ENCODE peak calls at places on chromosomes 13 and 19, in eight cellular contexts. D is astrocyte of the spinal cord, H is GM12865, T is Calu3, Z is mucosa of descending colon, J is neural crest cell, S is epithelial cell of esophagus, O is hepatocyte. B is an unnamed sample.

GRCh38 chr13:94988654-94989053 is 276.3 kb upstream of the SOX21 start:
- DNase-seq in D (no peak), H (peak), T (no peak), Z (no peak), J (no peak), S (no peak), O (no peak), B (no peak)

GRCh38 chr13:61146158-61146557 is 269.5 kb downstream of the PCDH20 start:
- DNase-seq in D (no peak), H (no peak), T (no peak), Z (no peak), J (no peak), S (no peak), O (no peak), B (no peak)

GRCh38 chr13:96172066-96172465 is 82.2 kb downstream of the HS6ST3 start:
- DNase-seq in D (no peak), H (no peak), T (no peak), Z (no peak), J (no peak), S (peak), O (no peak), B (no peak)

GRCh38 chr13:113105032-113105993 is at the start of gene F7:
- DNase-seq in D (no peak), H (no peak), T (no peak), Z (peak), J (no peak), S (no peak), O (peak), B (no peak)

GRCh38 chr19:3494051-3494450 is 6.4 kb downstream of the DOHH start:
- DNase-seq in D (no peak), H (peak), T (no peak), Z (peak), J (no peak), S (no peak), O (no peak), B (no peak)

GRCh38 chr19:48206402-48207093 is 36.1 kb downstream of the ZSWIM9 start:
- DNase-seq in D (no peak), H (no peak), T (no peak), Z (no peak), J (no peak), S (no peak), O (no peak), B (no peak)

GRCh38 chr13:55999709-56000108 is 1141.0 kb upstream of the PRR20A start:
- DNase-seq in D (no peak), H (no peak), T (no peak), Z (no peak), J (no peak), S (no peak), O (peak), B (no peak)

GRCh38 chr13:38494445-38494844 is 144.8 kb downstream of the UFM1 start:
- DNase-seq in D (no peak), H (no peak), T (no peak), Z (no peak), J (no peak), S (no peak), O (no peak), B (no peak)

GRCh38 chr13:40031031-40031430 is 375.6 kb downstream of the COG6 start:
- DNase-seq in D (peak), H (no peak), T (no peak), Z (no peak), J (no peak), S (peak), O (peak), B (no peak)

GRCh38 chr19:39704181-39705044 is at the start of gene LGALS14:
- DNase-seq in D (no peak), H (peak), T (no peak), Z (no peak), J (no peak), S (no peak), O (peak), B (no peak)

GRCh38 chr19:7191946-7192691 is 102.1 kb downstream of the INSR start:
- DNase-seq in D (no peak), H (peak), T (no peak), Z (no peak), J (no peak), S (no peak), O (no peak), B (peak)

GRCh38 chr13:30718661-30719520 is 16.5 kb upstream of the ALOX5AP start:
- DNase-seq in D (peak), H (no peak), T (no peak), Z (no peak), J (no peak), S (peak), O (no peak), B (no peak)

GRCh38 chr13:30791354-30791921 is 56.1 kb downstream of the ALOX5AP start:
- DNase-seq in D (peak), H (no peak), T (no peak), Z (no peak), J (no peak), S (no peak), O (no peak), B (no peak)

GRCh38 chr13:39684531-39685137 is 29.2 kb downstream of the COG6 start:
- DNase-seq in D (peak), H (peak), T (no peak), Z (no peak), J (no peak), S (peak), O (peak), B (no peak)

GRCh38 chr19:39166571-39167391 is 30.0 kb upstream of the NCCRP1 start:
- DNase-seq in D (no peak), H (no peak), T (peak), Z (peak), J (no peak), S (peak), O (peak), B (no peak)

GRCh38 chr13:42364613-42365000 is 92.7 kb downstream of the AKAP11 start:
- DNase-seq in D (peak), H (no peak), T (no peak), Z (no peak), J (no peak), S (peak), O (no peak), B (no peak)

GRCh38 chr19:1787116-1787515 is 25.0 kb downstream of the ATP8B3 start:
- DNase-seq in D (no peak), H (no peak), T (no peak), Z (no peak), J (no peak), S (no peak), O (no peak), B (no peak)

GRCh38 chr19:49362048-49362925 is at the start of gene TEAD2:
- DNase-seq in D (peak), H (no peak), T (peak), Z (peak), J (peak), S (peak), O (peak), B (no peak)

GRCh38 chr19:18975011-18975410 is 34.0 kb upstream of the HOMER3 start:
- DNase-seq in D (no peak), H (no peak), T (no peak), Z (no peak), J (no peak), S (peak), O (no peak), B (no peak)

GRCh38 chr19:31352296-31352781 is 3.1 kb upstream of the TSHZ3 start:
- DNase-seq in D (no peak), H (no peak), T (no peak), Z (no peak), J (no peak), S (no peak), O (no peak), B (no peak)

GRCh38 chr19:12610540-12611360 is at the start of the genes ZNF490 and ZNF791:
- DNase-seq in D (peak), H (peak), T (peak), Z (peak), J (peak), S (peak), O (peak), B (peak)
- TF ChIP-seq CTCF in D (no peak), H (no peak), T (no peak), Z (peak), J (no peak), S (no peak), O (peak), B (no peak)

GRCh38 chr13:108728370-108728769 is 99.0 kb downstream of the MYO16 start:
- DNase-seq in D (no peak), H (no peak), T (no peak), Z (no peak), J (no peak), S (no peak), O (no peak), B (no peak)
- TF ChIP-seq CTCF in D (no peak), H (no peak), T (no peak), Z (no peak), J (peak), S (no peak), O (no peak), B (no peak)

GRCh38 chr19:277581-278165 is 13.5 kb downstream of the PLPP2 start:
- DNase-seq in D (peak), H (no peak), T (no peak), Z (no peak), J (peak), S (peak), O (peak), B (no peak)
- TF ChIP-seq CTCF in D (no peak), H (no peak), T (no peak), Z (no peak), J (no peak), S (no peak), O (no peak), B (no peak)

DNA sequence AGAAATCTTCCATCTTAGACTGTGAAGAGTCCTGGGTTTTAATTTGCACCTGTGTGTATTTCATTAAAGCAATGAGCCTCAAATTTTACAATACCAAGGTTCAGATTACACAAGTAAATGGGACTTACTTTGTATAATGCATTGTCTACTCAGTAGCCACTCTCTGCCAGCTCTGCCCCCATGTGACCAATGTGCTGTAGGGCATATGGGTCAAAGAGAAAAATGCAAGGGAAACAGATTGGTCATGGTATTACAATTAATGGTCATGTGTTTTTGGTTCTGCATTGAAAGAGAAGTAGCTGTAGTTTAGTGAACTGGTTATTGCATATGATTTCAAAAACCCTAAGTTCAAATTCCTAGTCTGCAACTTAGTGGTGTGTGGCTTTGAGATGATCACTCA is 545.5 kb downstream of the SUCLA2 start:
- DNase-seq in D (no peak), H (peak), T (peak), Z (no peak), J (no peak), S (no peak), O (no peak), B (no peak)
- TF ChIP-seq CTCF in D (peak), H (peak), T (no peak), Z (no peak), J (no peak), S (no peak), O (no peak), B (no peak)

B was measured in CD4-positive, alpha-beta T cell.